ENCODE peak calls at places on chromosomes 12 and 14, in eight cellular contexts. U is IMR-90, L is GM06990, O is A549, C is nephron progenitor cell, V is cardiac fibroblast, X is H1, I is right lobe of liver. M is an unnamed sample.

GRCh38 chr14:105091335-105092123 is 26.3 kb upstream of the GPR132 start:
- DNase-seq in C (peak), I (peak), L (no peak), V (no peak), O (peak), U (no peak), X (no peak), M (peak)

GRCh38 chr12:129901256-129901655 is 2.6 kb downstream of the TMEM132D start:
- DNase-seq in X (no peak), I (no peak), O (no peak), C (no peak), L (no peak), V (no peak), U (no peak), M (no peak)

GRCh38 chr12:69837191-69838085 is 12.4 kb downstream of the MYRFL start:
- DNase-seq in U (no peak), C (no peak), O (no peak), L (no peak), I (no peak), V (no peak), X (no peak), M (no peak)

GRCh38 chr14:74302160-74302628 is 540 bp downstream of the ABCD4 start:
- DNase-seq in L (no peak), C (no peak), X (no peak), I (no peak), O (peak), V (peak), U (peak), M (peak)

GRCh38 chr12:100401660-100402059 is 44.8 kb downstream of the SLC17A8 start:
- DNase-seq in I (no peak), O (peak), L (no peak), C (no peak), U (peak), X (peak), V (peak), M (no peak)

GRCh38 chr12:112303004-112303403 is 79.2 kb downstream of the HECTD4 start:
- DNase-seq in O (peak), V (peak), C (no peak), U (peak), X (no peak), I (no peak), L (peak), M (peak)

GRCh38 chr12:4443616-4444015 is 2.0 kb downstream of the FGF6 start:
- DNase-seq in O (no peak), U (no peak), C (no peak), X (peak), V (no peak), I (no peak), L (no peak), M (peak)

GRCh38 chr14:88075298-88075981 is 70.5 kb downstream of the GPR65 start:
- DNase-seq in U (no peak), O (no peak), C (no peak), X (no peak), L (no peak), V (no peak), I (no peak), M (no peak)

GRCh38 chr12:23450810-23451209 is 498.7 kb downstream of the SOX5 start:
- DNase-seq in L (no peak), C (no peak), V (no peak), X (no peak), I (no peak), U (no peak), O (no peak), M (no peak)

GRCh38 chr12:107903377-107904061 is 129.0 kb downstream of the ASCL4 start:
- DNase-seq in U (no peak), O (peak), L (peak), I (peak), V (peak), X (peak), C (peak), M (peak)

GRCh38 chr14:89977668-89978067 is 21.9 kb downstream of the TDP1 start:
- DNase-seq in U (no peak), X (no peak), I (no peak), V (no peak), O (no peak), C (no peak), L (no peak), M (no peak)

GRCh38 chr12:12913626-12914388 is 22.4 kb downstream of the GPRC5A start:
- DNase-seq in X (no peak), U (no peak), I (no peak), V (no peak), L (no peak), C (no peak), O (no peak), M (no peak)

GRCh38 chr12:48961331-48961730 is 4.0 kb upstream of the ARF3 start:
- DNase-seq in U (no peak), O (no peak), L (no peak), V (no peak), C (no peak), I (no peak), X (no peak), M (no peak)

GRCh38 chr14:71165650-71166049 is 258.4 kb downstream of the PCNX1 start:
- DNase-seq in U (no peak), X (no peak), V (no peak), O (no peak), I (no peak), C (no peak), L (no peak), M (no peak)

GRCh38 chr14:71166434-71166833 is 259.2 kb downstream of the PCNX1 start:
- DNase-seq in X (no peak), I (no peak), C (no peak), V (peak), U (peak), L (no peak), O (peak), M (peak)

GRCh38 chr14:71163842-71164500 is 256.7 kb downstream of the PCNX1 start:
- DNase-seq in O (no peak), I (no peak), U (no peak), C (no peak), V (no peak), X (no peak), L (no peak), M (no peak)

GRCh38 chr14:71165121-71165574 is 257.9 kb downstream of the PCNX1 start:
- DNase-seq in V (peak), C (peak), U (peak), O (no peak), L (no peak), I (no peak), X (no peak), M (no peak)

DNA sequence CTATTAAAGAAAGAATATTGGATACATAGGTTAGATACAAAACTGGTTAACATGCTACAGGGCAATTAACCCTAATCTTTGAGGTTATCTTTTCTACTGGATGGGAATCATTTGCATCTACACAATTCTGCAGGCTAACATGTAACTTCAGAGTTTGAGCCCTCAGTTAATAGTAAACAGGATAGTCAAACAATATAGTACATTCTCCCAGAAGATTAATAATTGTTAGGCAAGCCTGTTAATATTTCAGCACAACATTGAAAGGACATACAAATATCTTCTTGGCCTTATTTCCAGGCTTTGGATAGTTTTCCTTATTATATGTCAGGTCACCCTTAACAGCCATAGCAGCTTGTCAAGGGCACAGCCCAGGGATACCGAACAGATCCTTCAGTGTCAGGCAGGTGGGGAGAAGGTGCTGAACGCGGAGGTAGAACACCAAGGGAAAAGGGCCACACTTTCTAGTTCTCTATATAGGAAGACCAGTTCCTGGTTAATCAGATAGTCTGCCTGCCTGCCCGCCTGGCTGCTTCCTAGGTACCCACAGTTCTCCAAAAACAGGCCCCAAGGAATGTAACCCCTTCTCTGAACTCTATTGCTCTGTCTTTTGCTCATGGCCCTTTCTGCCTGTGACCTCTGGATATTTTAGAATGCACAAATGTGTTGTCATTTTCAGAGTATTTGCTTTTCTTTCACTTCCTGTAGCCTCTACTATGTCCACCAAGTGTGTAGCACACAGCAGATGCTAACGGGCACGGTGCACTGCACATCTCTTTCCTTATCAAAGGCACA is 256.0 kb downstream of the PCNX1 start:
- DNase-seq in L (no peak), C (no peak), I (no peak), U (no peak), O (no peak), X (no peak), V (no peak), M (no peak)
- TF ChIP-seq CTCF in L (no peak), C (no peak), I (no peak), U (no peak), O (no peak), X (no peak), V (no peak), M (no peak)

DNA sequence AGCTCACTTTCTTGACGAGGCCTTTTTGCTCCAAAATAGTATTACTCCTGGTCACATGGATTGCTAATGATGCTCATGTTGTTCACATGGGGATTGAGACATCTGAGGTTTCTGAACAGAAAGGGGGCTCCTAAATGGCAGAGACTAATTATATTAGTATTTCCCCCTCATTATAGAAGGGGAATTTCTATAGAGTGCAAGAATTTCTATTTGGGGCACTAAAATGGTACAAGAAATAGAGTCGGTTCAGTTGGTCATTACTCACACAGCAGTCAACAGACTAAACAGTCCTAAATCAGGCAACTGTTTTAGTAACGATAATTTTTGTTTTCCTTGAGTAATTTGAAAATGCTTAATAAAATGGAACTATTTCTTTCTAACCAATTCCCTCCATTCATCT is 108.9 kb downstream of the DACT1 start:
- DNase-seq in X (no peak), I (no peak), O (no peak), V (peak), U (no peak), C (no peak), L (no peak), M (no peak)
- TF ChIP-seq CTCF in X (no peak), I (no peak), O (no peak), V (no peak), U (no peak), C (no peak), L (no peak), M (no peak)

DNA sequence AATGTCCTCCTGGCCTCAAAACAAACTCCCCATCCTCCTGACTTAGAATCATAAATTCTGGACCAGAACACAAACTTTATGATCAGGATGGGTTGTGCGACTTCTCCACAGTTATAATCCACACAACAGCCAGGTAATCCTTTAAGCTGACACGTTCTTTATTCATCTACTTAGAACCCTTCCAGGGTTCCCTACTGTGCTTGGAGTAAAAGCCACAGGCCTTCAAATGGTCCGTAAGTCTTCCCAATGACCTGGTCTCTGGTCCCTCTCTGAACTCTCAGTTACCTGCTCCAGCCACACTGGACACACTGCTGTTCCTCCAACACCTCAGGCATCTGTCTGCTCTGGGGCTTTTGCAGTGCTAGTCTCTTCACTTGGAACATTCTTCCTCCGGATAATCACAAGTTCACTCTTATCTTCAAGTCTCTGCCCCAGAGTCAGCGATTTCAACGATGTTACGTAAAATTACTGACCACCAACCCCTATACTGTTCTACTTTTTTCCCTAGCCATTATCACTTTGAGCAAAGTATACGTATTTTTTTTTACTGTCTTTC is 1.7 kb upstream of the RNASE7 start:
- DNase-seq in U (no peak), I (no peak), V (no peak), L (no peak), O (no peak), C (no peak), X (no peak), M (no peak)
- TF ChIP-seq CTCF in U (no peak), I (no peak), V (no peak), L (no peak), O (no peak), C (no peak), X (no peak), M (no peak)

GRCh38 chr12:75374971-75375370 is 15.9 kb upstream of the GLIPR1L2 start:
- DNase-seq in V (no peak), I (no peak), L (no peak), C (no peak), O (no peak), X (no peak), U (no peak), M (no peak)

DNA sequence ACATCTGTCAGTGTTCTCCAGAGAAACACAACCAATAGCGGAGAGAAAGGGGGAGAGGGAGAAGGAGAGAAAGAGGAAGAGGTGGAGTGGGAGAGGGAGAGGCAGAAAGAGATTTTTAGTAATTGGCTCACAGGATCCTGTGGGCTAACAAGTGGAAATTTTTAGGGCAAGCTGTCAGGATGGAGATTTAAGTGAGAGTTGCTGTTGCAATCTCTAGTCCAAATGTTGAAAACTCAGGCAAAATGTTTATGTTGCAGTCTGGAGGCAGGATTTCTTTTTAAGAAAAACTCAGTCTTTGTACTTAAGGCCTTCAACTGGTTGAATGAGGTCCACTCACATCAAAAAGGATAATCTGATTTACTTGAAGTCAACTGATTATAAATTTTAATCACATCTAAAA is 12.5 kb upstream of the GLIPR1L2 start:
- DNase-seq in I (no peak), O (no peak), C (no peak), X (no peak), L (no peak), U (peak), V (peak), M (no peak)
- TF ChIP-seq CTCF in I (no peak), O (no peak), C (no peak), X (no peak), L (no peak), U (no peak), V (no peak), M (no peak)

GRCh38 chr12:68113644-68114043 is 45.9 kb downstream of the IFNG start:
- DNase-seq in V (no peak), O (no peak), I (no peak), X (peak), U (no peak), L (no peak), C (no peak), M (no peak)
- TF ChIP-seq CTCF in V (peak), O (no peak), I (peak), X (peak), U (no peak), L (peak), C (peak), M (peak)